ENCODE peak calls at places on chromosomes 7 and 10, in ten cellular contexts. J is fibroblast of villous mesenchyme, E is activated B cell treated with CpG ODN at 0.5 μM for 24 hours, S is AG10803, A is fibroblast of the aortic adventitia, B is HepG2, N is heart left ventricle, F is breast epithelium, K is retinal pigment epithelial cell, X is NB4. R is an unnamed sample.

GRCh38 chr10:124640538-124641231 is 103.5 kb downstream of the FAM53B start:
- DNase-seq in J (peak; percentile 55), E (no peak), S (no peak), A (no peak), B (no peak), N (no peak), F (no peak), K (no peak), X (peak; percentile 97), R (no peak)

GRCh38 chr10:27242951-27243551 is 2.5 kb upstream of the ACBD5 start:
- DNase-seq in J (peak; percentile 72), E (peak; percentile 46), S (peak; percentile 85), A (peak; percentile 80), B (peak; percentile 61), N (peak; percentile 59), F (no peak), K (no peak), X (peak; percentile 64), R (no peak)

GRCh38 chr10:11610855-11611247 is 599 bp downstream of the USP6NL start:
- DNase-seq in J (peak; percentile 52), E (peak; percentile 61), S (peak; percentile 42), A (peak; percentile 45), B (no peak), N (peak; percentile 45), F (no peak), K (no peak), X (peak; percentile 52), R (no peak)

GRCh38 chr10:9957352-9957751 is 1060.3 kb upstream of the CELF2 start:
- DNase-seq in J (peak; percentile 73), E (no peak), S (no peak), A (no peak), B (no peak), N (no peak), F (no peak), K (peak; percentile 80), X (no peak), R (no peak)

GRCh38 chr10:71217266-71218045 is 5.1 kb downstream of the UNC5B start:
- DNase-seq in J (no peak), E (no peak), S (peak; percentile 44), A (no peak), B (no peak), N (no peak), F (no peak), K (no peak), X (no peak), R (no peak)

GRCh38 chr10:22002531-22003110 is 909 bp downstream of the DNAJC1 start:
- DNase-seq in J (peak; percentile 77), E (no peak), S (peak; percentile 68), A (peak; percentile 77), B (peak; percentile 21), N (no peak), F (no peak), K (no peak), X (peak; percentile 44), R (no peak)

GRCh38 chr7:24741691-24742639 is 15.3 kb downstream of the GSDME start:
- DNase-seq in J (peak; percentile 87), E (no peak), S (peak; percentile 98), A (peak; percentile 31), B (no peak), N (peak; percentile 66), F (no peak), K (no peak), X (no peak), R (no peak)

GRCh38 chr7:78115876-78116275 is 317.3 kb downstream of the PHTF2 start:
- DNase-seq in J (no peak), E (no peak), S (no peak), A (no peak), B (no peak), N (no peak), F (no peak), K (no peak), X (no peak), R (no peak)

GRCh38 chr7:953547-954327 is 743 bp downstream of the ADAP1 start:
- DNase-seq in J (no peak), E (no peak), S (peak; percentile 58), A (peak; percentile 28), B (peak; percentile 59), N (peak; percentile 65), F (peak; percentile 41), K (no peak), X (peak; percentile 86), R (no peak)

GRCh38 chr10:3772349-3773222 is 12.4 kb downstream of the KLF6 start:
- DNase-seq in J (no peak), E (no peak), S (no peak), A (no peak), B (no peak), N (no peak), F (no peak), K (no peak), X (no peak), R (no peak)

GRCh38 chr10:36023939-36024338 is 381.8 kb upstream of the FZD8 start:
- DNase-seq in J (peak; percentile 48), E (no peak), S (peak; percentile 95), A (peak; percentile 77), B (peak; percentile 3), N (no peak), F (no peak), K (peak; percentile 49), X (peak; percentile 1), R (no peak)

GRCh38 chr7:43220250-43220649 is 107.8 kb downstream of the HECW1 start:
- DNase-seq in J (peak; percentile 38), E (no peak), S (peak; percentile 44), A (peak; percentile 29), B (no peak), N (no peak), F (no peak), K (no peak), X (no peak), R (no peak)

GRCh38 chr7:155458317-155459132 is 596 bp downstream of the EN2 start:
- DNase-seq in J (no peak), E (no peak), S (no peak), A (no peak), B (no peak), N (no peak), F (no peak), K (no peak), X (no peak), R (no peak)

DNA sequence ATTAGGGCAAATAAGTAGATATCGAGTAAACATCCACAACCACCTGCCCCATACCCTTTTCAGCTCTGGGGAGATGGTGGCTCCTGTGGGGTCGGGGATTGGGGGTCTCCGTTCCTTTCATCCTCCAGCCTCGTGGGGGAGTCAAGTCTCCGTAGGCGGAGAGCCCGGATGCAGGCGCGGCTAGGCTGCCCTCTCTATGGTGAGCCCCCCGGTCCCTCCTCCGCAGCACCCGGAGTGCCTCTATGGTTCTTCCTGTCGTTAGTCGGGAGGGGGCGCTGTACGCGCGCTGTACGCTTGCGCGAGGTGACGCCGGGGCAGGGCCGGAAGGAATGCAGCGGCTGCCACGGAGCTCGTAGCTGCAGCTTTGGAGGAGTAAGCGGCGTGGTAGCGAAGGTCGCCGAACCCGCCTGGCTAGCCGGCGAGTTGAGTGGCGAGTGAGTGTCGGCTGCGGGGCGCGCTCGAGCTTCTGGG is 14.8 kb upstream of the MMD2 start:
- DNase-seq in J (peak; percentile 91), E (peak; percentile 96), S (peak; percentile 83), A (peak; percentile 86), B (peak; percentile 89), N (peak; percentile 92), F (peak; percentile 73), K (peak; percentile 59), X (peak; percentile 98), R (peak; percentile 69)
- TF ChIP-seq CTCF in J (peak; percentile 90), E (peak; percentile 50), S (peak; percentile 69), A (peak; percentile 75), B (peak; percentile 98), N (peak; percentile 72), F (peak; percentile 63), K (peak; percentile 83), X (peak; percentile 85), R (peak; percentile 66)

GRCh38 chr7:91034459-91035368 is 229.5 kb upstream of the FZD1 start:
- DNase-seq in J (peak; percentile 63), E (no peak), S (peak; percentile 58), A (peak; percentile 79), B (peak; percentile 8), N (peak; percentile 50), F (peak; percentile 35), K (no peak), X (peak; percentile 67), R (no peak)
- TF ChIP-seq CTCF in J (peak; percentile 74), E (no peak), S (peak; percentile 86), A (peak; percentile 72), B (peak; percentile 63), N (peak; percentile 48), F (peak; percentile 53), K (peak; percentile 79), X (peak; percentile 74), R (no peak)

GRCh38 chr10:49382226-49382625 is 13.7 kb downstream of the DRGX start:
- DNase-seq in J (no peak), E (no peak), S (no peak), A (no peak), B (no peak), N (no peak), F (no peak), K (no peak), X (no peak), R (no peak)

GRCh38 chr10:49381111-49381900 is 14.6 kb downstream of the DRGX start:
- DNase-seq in J (no peak), E (no peak), S (no peak), A (no peak), B (no peak), N (no peak), F (no peak), K (no peak), X (no peak), R (no peak)

GRCh38 chr10:49377256-49377655 is 18.6 kb downstream of the DRGX start:
- DNase-seq in J (no peak), E (no peak), S (no peak), A (no peak), B (no peak), N (no peak), F (no peak), K (no peak), X (no peak), R (no peak)

GRCh38 chr10:49382826-49383225 is 13.1 kb downstream of the DRGX start:
- DNase-seq in J (no peak), E (no peak), S (no peak), A (no peak), B (no peak), N (no peak), F (no peak), K (no peak), X (no peak), R (no peak)

GRCh38 chr10:49379596-49380410 is 16.1 kb downstream of the DRGX start:
- DNase-seq in J (no peak), E (no peak), S (no peak), A (no peak), B (peak; percentile 13), N (no peak), F (no peak), K (no peak), X (peak; percentile 19), R (no peak)
- TF ChIP-seq CTCF in J (peak; percentile 31), E (no peak), S (peak; percentile 25), A (no peak), B (peak; percentile 27), N (peak; percentile 19), F (no peak), K (peak; percentile 47), X (peak; percentile 15), R (no peak)

DNA sequence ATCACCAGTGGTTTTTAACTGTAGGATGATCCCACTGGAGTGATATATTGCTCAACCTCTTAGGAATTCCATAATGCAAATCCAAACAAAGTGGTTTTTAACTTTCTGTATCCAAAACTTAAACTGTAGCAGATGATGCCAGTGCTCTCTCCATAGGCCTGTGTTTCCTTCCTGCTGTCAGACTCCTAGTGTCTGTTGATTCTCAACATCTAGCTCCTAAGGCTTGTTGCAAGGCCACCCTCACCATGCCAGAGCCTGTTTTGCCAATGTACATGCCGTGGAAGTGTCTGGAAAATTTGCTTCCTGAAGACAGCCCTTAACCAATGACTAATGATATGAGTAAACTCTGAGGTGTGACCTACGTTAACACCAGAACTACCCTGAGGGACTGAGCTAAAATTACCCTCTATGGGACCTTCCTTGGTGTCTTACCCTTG is 39.3 kb downstream of the C1GALT1 start:
- DNase-seq in J (peak; percentile 98), E (no peak), S (peak; percentile 82), A (peak; percentile 92), B (no peak), N (no peak), F (no peak), K (no peak), X (no peak), R (no peak)
- TF ChIP-seq CTCF in J (no peak), E (no peak), S (no peak), A (no peak), B (no peak), N (no peak), F (no peak), K (no peak), X (no peak), R (no peak)

R was measured in omental fat pad.